ENCODE peak calls at places on chromosomes 12 and 14, in eight cellular contexts. M is neural progenitor cell, B is HCT116, Y is AG08396, F is fibroblast of pulmonary artery, W is NCI-H146, N is endothelial cell of umbilical vein, C is H54. X is an unnamed sample.

GRCh38 chr12:104433061-104433460 is 23.7 kb upstream of the CHST11 start:
- DNase-seq in M (no peak), B (no peak), Y (no peak), F (no peak), W (no peak), N (no peak), C (no peak), X (no peak)

GRCh38 chr14:106044949-106045596 is 518.7 kb downstream of the TMEM121 start:
- DNase-seq in M (no peak), B (peak; percentile 36), Y (no peak), F (no peak), W (peak; percentile 47), N (no peak), C (peak; percentile 6), X (peak; percentile 7)

GRCh38 chr14:52922059-52922458 is 28.8 kb downstream of the FERMT2 start:
- DNase-seq in M (no peak), B (no peak), Y (no peak), F (no peak), W (no peak), N (no peak), C (no peak), X (no peak)

GRCh38 chr14:69699743-69700309 is 67.1 kb upstream of the SRSF5 start:
- DNase-seq in M (no peak), B (no peak), Y (no peak), F (no peak), W (peak; percentile 97), N (no peak), C (no peak), X (no peak)

GRCh38 chr14:103188691-103189480 is 65.6 kb downstream of the TNFAIP2 start:
- DNase-seq in M (peak; percentile 36), B (no peak), Y (peak; percentile 65), F (peak; percentile 18), W (no peak), N (peak; percentile 23), C (no peak), X (no peak)

GRCh38 chr12:97386133-97386581 is 76.4 kb upstream of the RMST start:
- DNase-seq in M (peak; percentile 26), B (no peak), Y (no peak), F (no peak), W (no peak), N (no peak), C (no peak), X (no peak)

GRCh38 chr14:94380225-94381148 is 7.9 kb downstream of the SERPINA1 start:
- DNase-seq in M (no peak), B (no peak), Y (no peak), F (no peak), W (no peak), N (no peak), C (no peak), X (no peak)

GRCh38 chr12:46377678-46378077 is 5.1 kb upstream of the SLC38A2 start:
- DNase-seq in M (no peak), B (no peak), Y (no peak), F (no peak), W (no peak), N (no peak), C (no peak), X (no peak)

GRCh38 chr14:95396221-95396620 is 76.5 kb upstream of the CLMN start:
- DNase-seq in M (no peak), B (no peak), Y (no peak), F (no peak), W (no peak), N (no peak), C (no peak), X (no peak)

GRCh38 chr12:108495054-108495453 is 20.0 kb upstream of the FICD start:
- DNase-seq in M (peak; percentile 66), B (peak; percentile 51), Y (peak; percentile 41), F (peak; percentile 36), W (no peak), N (peak; percentile 38), C (peak; percentile 56), X (no peak)

GRCh38 chr12:27822076-27822712 is 42.2 kb upstream of the MANSC4 start:
- DNase-seq in M (no peak), B (peak; percentile 22), Y (peak; percentile 55), F (peak; percentile 80), W (no peak), N (peak; percentile 95), C (peak; percentile 61), X (peak; percentile 67)

GRCh38 chr14:103624860-103625259 is 4.2 kb upstream of the KLC1 start:
- DNase-seq in M (peak; percentile 31), B (peak; percentile 56), Y (peak; percentile 79), F (peak; percentile 51), W (no peak), N (peak; percentile 39), C (peak; percentile 89), X (peak; percentile 99)

GRCh38 chr12:130222519-130223255 is 60.4 kb downstream of the FZD10 start:
- DNase-seq in M (peak; percentile 83), B (no peak), Y (no peak), F (no peak), W (no peak), N (no peak), C (no peak), X (no peak)

GRCh38 chr12:115008951-115009350 is 325.0 kb upstream of the TBX3 start:
- DNase-seq in M (no peak), B (no peak), Y (no peak), F (no peak), W (no peak), N (no peak), C (no peak), X (no peak)

GRCh38 chr14:35435177-35435576 is 30.6 kb upstream of the NFKBIA start:
- DNase-seq in M (no peak), B (no peak), Y (no peak), F (no peak), W (no peak), N (no peak), C (no peak), X (no peak)

X was measured in PC-9.